ENCODE peak calls at places on chromosomes 5 and 9, in eight cellular contexts. One of them, this sample, is unnamed.

GRCh38 chr9:137053944-137054931 is at the start of gene ENTPD2:
- DNase-seq in psoas muscle: no peak
- DNase-seq in fibroblast of the aortic adventitia: no peak
- DNase-seq in neural progenitor cell: peak
- DNase-seq in GM23338: peak
- DNase-seq in AG04450: no peak
- DNase-seq in fibroblast of mammary gland: no peak
- DNase-seq in effector memory CD4-positive, alpha-beta T cell: peak
- DNase-seq in this sample: peak

GRCh38 chr5:147452137-147452838 is 57.6 kb downstream of the DPYSL3 start:
- DNase-seq in psoas muscle: no peak
- DNase-seq in fibroblast of the aortic adventitia: no peak
- DNase-seq in effector memory CD4-positive, alpha-beta T cell: no peak
- DNase-seq in neural progenitor cell: peak
- DNase-seq in GM23338: peak
- DNase-seq in AG04450: no peak
- DNase-seq in fibroblast of mammary gland: no peak
- DNase-seq in this sample: no peak

GRCh38 chr5:43066231-43066798 is 26.2 kb upstream of the ANXA2R start:
- DNase-seq in effector memory CD4-positive, alpha-beta T cell: peak
- DNase-seq in psoas muscle: peak
- DNase-seq in fibroblast of mammary gland: peak
- DNase-seq in AG04450: no peak
- DNase-seq in GM23338: peak
- DNase-seq in fibroblast of the aortic adventitia: peak
- DNase-seq in neural progenitor cell: peak
- DNase-seq in this sample: peak

GRCh38 chr5:173920024-173920753 is 32.0 kb downstream of the CPEB4 start:
- DNase-seq in psoas muscle: no peak
- DNase-seq in neural progenitor cell: peak
- DNase-seq in fibroblast of mammary gland: no peak
- DNase-seq in effector memory CD4-positive, alpha-beta T cell: no peak
- DNase-seq in AG04450: no peak
- DNase-seq in GM23338: no peak
- DNase-seq in fibroblast of the aortic adventitia: peak
- DNase-seq in this sample: no peak

GRCh38 chr9:69502671-69503301 is 169.4 kb downstream of the APBA1 start:
- DNase-seq in psoas muscle: no peak
- DNase-seq in fibroblast of mammary gland: peak
- DNase-seq in fibroblast of the aortic adventitia: peak
- DNase-seq in AG04450: no peak
- DNase-seq in effector memory CD4-positive, alpha-beta T cell: no peak
- DNase-seq in neural progenitor cell: no peak
- DNase-seq in GM23338: no peak
- DNase-seq in this sample: no peak

GRCh38 chr5:168163966-168164365 is 127.5 kb upstream of the WWC1 start:
- DNase-seq in fibroblast of mammary gland: no peak
- DNase-seq in GM23338: no peak
- DNase-seq in fibroblast of the aortic adventitia: no peak
- DNase-seq in effector memory CD4-positive, alpha-beta T cell: no peak
- DNase-seq in AG04450: no peak
- DNase-seq in psoas muscle: no peak
- DNase-seq in neural progenitor cell: no peak
- DNase-seq in this sample: peak

GRCh38 chr5:53942724-53943123 is 367.6 kb downstream of the ARL15 start:
- DNase-seq in psoas muscle: no peak
- DNase-seq in neural progenitor cell: no peak
- DNase-seq in effector memory CD4-positive, alpha-beta T cell: no peak
- DNase-seq in fibroblast of mammary gland: peak
- DNase-seq in AG04450: peak
- DNase-seq in fibroblast of the aortic adventitia: peak
- DNase-seq in GM23338: no peak
- DNase-seq in this sample: no peak

GRCh38 chr9:131728961-131729360 is 10.9 kb downstream of the RAPGEF1 start:
- DNase-seq in fibroblast of the aortic adventitia: no peak
- DNase-seq in GM23338: no peak
- DNase-seq in fibroblast of mammary gland: no peak
- DNase-seq in psoas muscle: no peak
- DNase-seq in neural progenitor cell: no peak
- DNase-seq in effector memory CD4-positive, alpha-beta T cell: peak
- DNase-seq in AG04450: no peak
- DNase-seq in this sample: no peak

GRCh38 chr5:136374638-136375037 is 9.3 kb upstream of the TRPC7 start:
- DNase-seq in fibroblast of the aortic adventitia: no peak
- DNase-seq in fibroblast of mammary gland: no peak
- DNase-seq in psoas muscle: no peak
- DNase-seq in AG04450: no peak
- DNase-seq in neural progenitor cell: no peak
- DNase-seq in GM23338: no peak
- DNase-seq in effector memory CD4-positive, alpha-beta T cell: no peak
- DNase-seq in this sample: no peak

GRCh38 chr5:148844433-148845279 is 18.2 kb downstream of the ADRB2 start:
- DNase-seq in neural progenitor cell: no peak
- DNase-seq in AG04450: no peak
- DNase-seq in psoas muscle: no peak
- DNase-seq in GM23338: peak
- DNase-seq in fibroblast of mammary gland: no peak
- DNase-seq in effector memory CD4-positive, alpha-beta T cell: peak
- DNase-seq in fibroblast of the aortic adventitia: no peak
- DNase-seq in this sample: no peak

GRCh38 chr9:130313103-130313858 is 47.7 kb downstream of the HMCN2 start:
- DNase-seq in effector memory CD4-positive, alpha-beta T cell: no peak
- DNase-seq in AG04450: no peak
- DNase-seq in psoas muscle: no peak
- DNase-seq in fibroblast of the aortic adventitia: no peak
- DNase-seq in fibroblast of mammary gland: no peak
- DNase-seq in GM23338: no peak
- DNase-seq in neural progenitor cell: no peak
- DNase-seq in this sample: no peak

GRCh38 chr9:111413996-111414395 is 70.2 kb downstream of the ECPAS start:
- DNase-seq in fibroblast of the aortic adventitia: no peak
- DNase-seq in AG04450: no peak
- DNase-seq in neural progenitor cell: no peak
- DNase-seq in GM23338: no peak
- DNase-seq in effector memory CD4-positive, alpha-beta T cell: no peak
- DNase-seq in psoas muscle: no peak
- DNase-seq in fibroblast of mammary gland: no peak
- DNase-seq in this sample: no peak

GRCh38 chr5:35188041-35188457 is 42.2 kb downstream of the PRLR start:
- DNase-seq in fibroblast of mammary gland: no peak
- DNase-seq in AG04450: no peak
- DNase-seq in psoas muscle: no peak
- DNase-seq in effector memory CD4-positive, alpha-beta T cell: no peak
- DNase-seq in neural progenitor cell: peak
- DNase-seq in GM23338: peak
- DNase-seq in fibroblast of the aortic adventitia: no peak
- DNase-seq in this sample: peak

GRCh38 chr9:5389109-5389732 is 48.5 kb downstream of the PLGRKT start:
- DNase-seq in neural progenitor cell: no peak
- DNase-seq in fibroblast of mammary gland: peak
- DNase-seq in fibroblast of the aortic adventitia: peak
- DNase-seq in GM23338: no peak
- DNase-seq in effector memory CD4-positive, alpha-beta T cell: no peak
- DNase-seq in AG04450: peak
- DNase-seq in psoas muscle: no peak
- DNase-seq in this sample: peak

GRCh38 chr9:101326501-101326900 is 58.3 kb downstream of the BAAT start:
- DNase-seq in AG04450: no peak
- DNase-seq in neural progenitor cell: no peak
- DNase-seq in effector memory CD4-positive, alpha-beta T cell: no peak
- DNase-seq in fibroblast of the aortic adventitia: no peak
- DNase-seq in GM23338: no peak
- DNase-seq in fibroblast of mammary gland: peak
- DNase-seq in psoas muscle: no peak
- DNase-seq in this sample: no peak

GRCh38 chr5:72063219-72063819 is 44.0 kb upstream of the MAP1B start:
- DNase-seq in fibroblast of mammary gland: peak
- DNase-seq in GM23338: peak
- DNase-seq in effector memory CD4-positive, alpha-beta T cell: no peak
- DNase-seq in neural progenitor cell: peak
- DNase-seq in fibroblast of the aortic adventitia: peak
- DNase-seq in AG04450: no peak
- DNase-seq in psoas muscle: no peak
- DNase-seq in this sample: no peak

GRCh38 chr9:115232375-115232774 is 114.4 kb upstream of the TNC start:
- DNase-seq in fibroblast of mammary gland: no peak
- DNase-seq in fibroblast of the aortic adventitia: no peak
- DNase-seq in AG04450: no peak
- DNase-seq in effector memory CD4-positive, alpha-beta T cell: no peak
- DNase-seq in neural progenitor cell: no peak
- DNase-seq in psoas muscle: no peak
- DNase-seq in GM23338: no peak
- DNase-seq in this sample: no peak

GRCh38 chr5:53262348-53262970 is 152.9 kb upstream of the MOCS2 start:
- DNase-seq in fibroblast of mammary gland: peak
- DNase-seq in effector memory CD4-positive, alpha-beta T cell: no peak
- DNase-seq in AG04450: no peak
- DNase-seq in GM23338: peak
- DNase-seq in neural progenitor cell: peak
- DNase-seq in psoas muscle: no peak
- DNase-seq in fibroblast of the aortic adventitia: peak
- DNase-seq in this sample: no peak

GRCh38 chr9:33249087-33249657 is 9.2 kb downstream of the SPINK4 start:
- DNase-seq in effector memory CD4-positive, alpha-beta T cell: no peak
- DNase-seq in fibroblast of the aortic adventitia: no peak
- DNase-seq in GM23338: no peak
- DNase-seq in fibroblast of mammary gland: no peak
- DNase-seq in neural progenitor cell: no peak
- DNase-seq in AG04450: no peak
- DNase-seq in psoas muscle: no peak
- DNase-seq in this sample: no peak

GRCh38 chr9:35488566-35489312 is 1.2 kb upstream of the RUSC2 start:
- DNase-seq in GM23338: peak
- DNase-seq in fibroblast of the aortic adventitia: no peak
- DNase-seq in fibroblast of mammary gland: no peak
- DNase-seq in effector memory CD4-positive, alpha-beta T cell: no peak
- DNase-seq in psoas muscle: no peak
- DNase-seq in neural progenitor cell: no peak
- DNase-seq in AG04450: no peak
- DNase-seq in this sample: no peak
- H3K4me3 ChIP-seq in GM23338: peak
- H3K4me3 ChIP-seq in fibroblast of the aortic adventitia: peak
- H3K4me3 ChIP-seq in fibroblast of mammary gland: peak
- H3K4me3 ChIP-seq in effector memory CD4-positive, alpha-beta T cell: no peak
- H3K4me3 ChIP-seq in psoas muscle: peak
- H3K4me3 ChIP-seq in neural progenitor cell: peak
- H3K4me3 ChIP-seq in AG04450: peak
- H3K4me3 ChIP-seq in this sample: peak

GRCh38 chr5:75203604-75204003 is 33.1 kb downstream of the ANKRD31 start:
- DNase-seq in neural progenitor cell: no peak
- DNase-seq in fibroblast of mammary gland: no peak
- DNase-seq in fibroblast of the aortic adventitia: no peak
- DNase-seq in effector memory CD4-positive, alpha-beta T cell: no peak
- DNase-seq in GM23338: no peak
- DNase-seq in AG04450: no peak
- DNase-seq in psoas muscle: no peak
- DNase-seq in this sample: no peak
- H3K4me3 ChIP-seq in neural progenitor cell: no peak
- H3K4me3 ChIP-seq in fibroblast of mammary gland: no peak
- H3K4me3 ChIP-seq in fibroblast of the aortic adventitia: no peak
- H3K4me3 ChIP-seq in effector memory CD4-positive, alpha-beta T cell: no peak
- H3K4me3 ChIP-seq in GM23338: no peak
- H3K4me3 ChIP-seq in AG04450: no peak
- H3K4me3 ChIP-seq in psoas muscle: no peak
- H3K4me3 ChIP-seq in this sample: no peak

GRCh38 chr5:68033029-68033428 is 182.5 kb upstream of the PIK3R1 start:
- DNase-seq in neural progenitor cell: peak
- DNase-seq in GM23338: no peak
- DNase-seq in fibroblast of the aortic adventitia: no peak
- DNase-seq in effector memory CD4-positive, alpha-beta T cell: no peak
- DNase-seq in psoas muscle: no peak
- DNase-seq in AG04450: no peak
- DNase-seq in fibroblast of mammary gland: no peak
- DNase-seq in this sample: peak

GRCh38 chr5:68028131-68028727 is 187.3 kb upstream of the PIK3R1 start:
- DNase-seq in neural progenitor cell: no peak
- DNase-seq in GM23338: no peak
- DNase-seq in effector memory CD4-positive, alpha-beta T cell: no peak
- DNase-seq in psoas muscle: no peak
- DNase-seq in fibroblast of mammary gland: peak
- DNase-seq in fibroblast of the aortic adventitia: peak
- DNase-seq in AG04450: no peak
- DNase-seq in this sample: no peak

GRCh38 chr5:68033961-68034581 is 181.5 kb upstream of the PIK3R1 start:
- DNase-seq in fibroblast of the aortic adventitia: peak
- DNase-seq in psoas muscle: no peak
- DNase-seq in neural progenitor cell: no peak
- DNase-seq in fibroblast of mammary gland: peak
- DNase-seq in AG04450: peak
- DNase-seq in GM23338: no peak
- DNase-seq in effector memory CD4-positive, alpha-beta T cell: no peak
- DNase-seq in this sample: peak

GRCh38 chr5:68027519-68027918 is 188.0 kb upstream of the PIK3R1 start:
- DNase-seq in fibroblast of the aortic adventitia: peak
- DNase-seq in effector memory CD4-positive, alpha-beta T cell: no peak
- DNase-seq in GM23338: no peak
- DNase-seq in fibroblast of mammary gland: peak
- DNase-seq in psoas muscle: no peak
- DNase-seq in AG04450: peak
- DNase-seq in neural progenitor cell: no peak
- DNase-seq in this sample: peak

GRCh38 chr5:68032240-68032762 is 183.3 kb upstream of the PIK3R1 start:
- DNase-seq in GM23338: no peak
- DNase-seq in fibroblast of the aortic adventitia: no peak
- DNase-seq in neural progenitor cell: no peak
- DNase-seq in psoas muscle: no peak
- DNase-seq in AG04450: no peak
- DNase-seq in effector memory CD4-positive, alpha-beta T cell: no peak
- DNase-seq in fibroblast of mammary gland: no peak
- DNase-seq in this sample: no peak
- H3K4me3 ChIP-seq in GM23338: no peak
- H3K4me3 ChIP-seq in fibroblast of the aortic adventitia: no peak
- H3K4me3 ChIP-seq in neural progenitor cell: no peak
- H3K4me3 ChIP-seq in psoas muscle: no peak
- H3K4me3 ChIP-seq in AG04450: no peak
- H3K4me3 ChIP-seq in effector memory CD4-positive, alpha-beta T cell: no peak
- H3K4me3 ChIP-seq in fibroblast of mammary gland: no peak
- H3K4me3 ChIP-seq in this sample: no peak

GRCh38 chr5:176414704-176415103 is 1.6 kb downstream of the CLTB start:
- DNase-seq in AG04450: no peak
- DNase-seq in fibroblast of the aortic adventitia: no peak
- DNase-seq in GM23338: no peak
- DNase-seq in neural progenitor cell: no peak
- DNase-seq in fibroblast of mammary gland: no peak
- DNase-seq in psoas muscle: no peak
- DNase-seq in effector memory CD4-positive, alpha-beta T cell: no peak
- DNase-seq in this sample: no peak

GRCh38 chr5:176415240-176416122 is 858 bp downstream of the CLTB start:
- DNase-seq in neural progenitor cell: peak
- DNase-seq in AG04450: no peak
- DNase-seq in fibroblast of the aortic adventitia: peak
- DNase-seq in effector memory CD4-positive, alpha-beta T cell: no peak
- DNase-seq in psoas muscle: peak
- DNase-seq in fibroblast of mammary gland: peak
- DNase-seq in GM23338: peak
- DNase-seq in this sample: peak

GRCh38 chr5:176418251-176418650 is 1.9 kb upstream of the CLTB start:
- DNase-seq in AG04450: no peak
- DNase-seq in effector memory CD4-positive, alpha-beta T cell: no peak
- DNase-seq in fibroblast of mammary gland: no peak
- DNase-seq in fibroblast of the aortic adventitia: no peak
- DNase-seq in GM23338: no peak
- DNase-seq in neural progenitor cell: no peak
- DNase-seq in psoas muscle: no peak
- DNase-seq in this sample: no peak

GRCh38 chr5:176416123-176416924 is at the start of gene CLTB:
- DNase-seq in effector memory CD4-positive, alpha-beta T cell: peak
- DNase-seq in fibroblast of the aortic adventitia: peak
- DNase-seq in GM23338: peak
- DNase-seq in fibroblast of mammary gland: peak
- DNase-seq in AG04450: no peak
- DNase-seq in psoas muscle: peak
- DNase-seq in neural progenitor cell: peak
- DNase-seq in this sample: peak

GRCh38 chr5:176416965-176417364 is 626 bp upstream of the CLTB start:
- DNase-seq in AG04450: no peak
- DNase-seq in neural progenitor cell: no peak
- DNase-seq in fibroblast of mammary gland: no peak
- DNase-seq in GM23338: no peak
- DNase-seq in fibroblast of the aortic adventitia: no peak
- DNase-seq in effector memory CD4-positive, alpha-beta T cell: no peak
- DNase-seq in psoas muscle: no peak
- DNase-seq in this sample: no peak
- H3K4me3 ChIP-seq in AG04450: peak
- H3K4me3 ChIP-seq in neural progenitor cell: peak
- H3K4me3 ChIP-seq in fibroblast of mammary gland: no peak
- H3K4me3 ChIP-seq in GM23338: peak
- H3K4me3 ChIP-seq in fibroblast of the aortic adventitia: peak
- H3K4me3 ChIP-seq in effector memory CD4-positive, alpha-beta T cell: peak
- H3K4me3 ChIP-seq in psoas muscle: peak
- H3K4me3 ChIP-seq in this sample: no peak

This sample was measured in prostate gland.